ENCODE peak calls at places on chromosome 18, in eight cellular contexts. J, K, U, S, V, C, H and O are unnamed samples.

GRCh38 chr18:38312532-38312931 is 746.9 kb upstream of the CELF4 start:
- DNase-seq in C (no peak), S (no peak), U (no peak), V (no peak), J (no peak), H (no peak), K (no peak), O (no peak)

GRCh38 chr18:69444221-69444620 is 43.5 kb downstream of the DOK6 start:
- DNase-seq in K (no peak), H (no peak), J (no peak), V (no peak), C (no peak), S (no peak), U (no peak), O (no peak)

GRCh38 chr18:61085036-61085435 is 248.2 kb upstream of the CDH20 start:
- DNase-seq in S (no peak), J (no peak), V (no peak), U (no peak), C (no peak), K (no peak), H (no peak), O (no peak)

GRCh38 chr18:57776354-57776753 is 26.8 kb downstream of the ATP8B1 start:
- DNase-seq in J (no peak), V (no peak), C (no peak), H (peak), S (no peak), K (no peak), U (no peak), O (no peak)

GRCh38 chr18:73509460-73509859 is 638.2 kb downstream of the FBXO15 start:
- DNase-seq in J (no peak), H (no peak), U (peak), K (no peak), S (no peak), V (no peak), C (no peak), O (no peak)

GRCh38 chr18:23883277-23883790 is 131.2 kb upstream of the TTC39C start:
- DNase-seq in U (peak), J (no peak), H (peak), S (no peak), V (no peak), C (no peak), K (no peak), O (no peak)

GRCh38 chr18:63293930-63294329 is 25.6 kb downstream of the BCL2 start:
- DNase-seq in J (no peak), S (no peak), U (no peak), H (no peak), C (no peak), V (no peak), K (no peak), O (no peak)

GRCh38 chr18:56269958-56270357 is 368.4 kb downstream of the TXNL1 start:
- DNase-seq in U (peak), K (no peak), H (no peak), V (no peak), S (no peak), C (no peak), J (no peak), O (no peak)

GRCh38 chr18:77250501-77250925 is 865 bp downstream of the GALR1 start:
- DNase-seq in U (no peak), H (no peak), V (peak), J (no peak), K (no peak), C (no peak), S (no peak), O (no peak)

GRCh38 chr18:61901334-61901986 is 8.7 kb upstream of the RNF152 start:
- DNase-seq in J (no peak), U (peak), H (peak), V (peak), K (no peak), C (peak), S (peak), O (peak)

GRCh38 chr18:10020176-10020575 is 106.4 kb downstream of the VAPA start:
- DNase-seq in H (no peak), S (no peak), K (no peak), J (no peak), V (no peak), C (no peak), U (peak), O (no peak)

GRCh38 chr18:9619545-9619944 is 5.2 kb upstream of the PPP4R1 start:
- DNase-seq in V (no peak), S (no peak), K (no peak), C (no peak), H (peak), U (peak), J (no peak), O (no peak)